ENCODE peak calls at places on chromosomes 16 and 17, in nine cellular contexts. One of them, this sample, is unnamed.

GRCh38 chr16:1610841-1611653 is 825 bp downstream of the IFT140 start:
- DNase-seq in AG08396: no peak
- DNase-seq in fibroblast of lung: no peak
- DNase-seq in SW 1271: no peak
- DNase-seq in nephron progenitor cell: no peak
- DNase-seq in KBM-7: no peak
- DNase-seq in SHP77: peak
- DNase-seq in SK-MEL-5: no peak
- DNase-seq in stimulated activated naive CD8-positive, alpha-beta T cell treated with anti-CD3 and anti-CD28 coated beads, Interleukin-15, Interleukin-2, amounts not matched to agents 100 U/mL and 50 U/mL, for 24 hours: peak
- DNase-seq in this sample: no peak

GRCh38 chr17:44677136-44677535 is 12.4 kb downstream of the CCDC43 start:
- DNase-seq in AG08396: peak
- DNase-seq in fibroblast of lung: peak
- DNase-seq in SW 1271: peak
- DNase-seq in nephron progenitor cell: no peak
- DNase-seq in KBM-7: no peak
- DNase-seq in SHP77: no peak
- DNase-seq in SK-MEL-5: no peak
- DNase-seq in stimulated activated naive CD8-positive, alpha-beta T cell treated with anti-CD3 and anti-CD28 coated beads, Interleukin-15, Interleukin-2, amounts not matched to agents 100 U/mL and 50 U/mL, for 24 hours: no peak
- DNase-seq in this sample: no peak

GRCh38 chr16:1082266-1082951 is 9.9 kb downstream of the SSTR5 start:
- DNase-seq in AG08396: no peak
- DNase-seq in fibroblast of lung: no peak
- DNase-seq in SW 1271: no peak
- DNase-seq in nephron progenitor cell: no peak
- DNase-seq in KBM-7: peak
- DNase-seq in SHP77: peak
- DNase-seq in SK-MEL-5: no peak
- DNase-seq in stimulated activated naive CD8-positive, alpha-beta T cell treated with anti-CD3 and anti-CD28 coated beads, Interleukin-15, Interleukin-2, amounts not matched to agents 100 U/mL and 50 U/mL, for 24 hours: no peak
- DNase-seq in this sample: peak

GRCh38 chr16:75038036-75038959 is 39.5 kb downstream of the ZNRF1 start:
- DNase-seq in AG08396: no peak
- DNase-seq in fibroblast of lung: no peak
- DNase-seq in SW 1271: no peak
- DNase-seq in nephron progenitor cell: no peak
- DNase-seq in KBM-7: peak
- DNase-seq in SHP77: no peak
- DNase-seq in SK-MEL-5: no peak
- DNase-seq in stimulated activated naive CD8-positive, alpha-beta T cell treated with anti-CD3 and anti-CD28 coated beads, Interleukin-15, Interleukin-2, amounts not matched to agents 100 U/mL and 50 U/mL, for 24 hours: no peak
- DNase-seq in this sample: no peak

GRCh38 chr17:27352481-27353460 is 58.9 kb downstream of the WSB1 start:
- DNase-seq in AG08396: no peak
- DNase-seq in fibroblast of lung: peak
- DNase-seq in SW 1271: peak
- DNase-seq in nephron progenitor cell: no peak
- DNase-seq in KBM-7: no peak
- DNase-seq in SHP77: no peak
- DNase-seq in SK-MEL-5: no peak
- DNase-seq in stimulated activated naive CD8-positive, alpha-beta T cell treated with anti-CD3 and anti-CD28 coated beads, Interleukin-15, Interleukin-2, amounts not matched to agents 100 U/mL and 50 U/mL, for 24 hours: no peak
- DNase-seq in this sample: no peak

GRCh38 chr17:21355586-21355985 is 20.6 kb upstream of the KCNJ12 start:
- DNase-seq in AG08396: no peak
- DNase-seq in fibroblast of lung: no peak
- DNase-seq in SW 1271: no peak
- DNase-seq in nephron progenitor cell: peak
- DNase-seq in KBM-7: no peak
- DNase-seq in SHP77: no peak
- DNase-seq in SK-MEL-5: no peak
- DNase-seq in stimulated activated naive CD8-positive, alpha-beta T cell treated with anti-CD3 and anti-CD28 coated beads, Interleukin-15, Interleukin-2, amounts not matched to agents 100 U/mL and 50 U/mL, for 24 hours: no peak
- DNase-seq in this sample: no peak

GRCh38 chr17:60127068-60128064 is 22.4 kb upstream of the CA4 start:
- DNase-seq in AG08396: peak
- DNase-seq in fibroblast of lung: no peak
- DNase-seq in SW 1271: no peak
- DNase-seq in nephron progenitor cell: no peak
- DNase-seq in KBM-7: no peak
- DNase-seq in SHP77: no peak
- DNase-seq in SK-MEL-5: no peak
- DNase-seq in stimulated activated naive CD8-positive, alpha-beta T cell treated with anti-CD3 and anti-CD28 coated beads, Interleukin-15, Interleukin-2, amounts not matched to agents 100 U/mL and 50 U/mL, for 24 hours: no peak
- DNase-seq in this sample: no peak

GRCh38 chr17:35313875-35314409 is 59.5 kb downstream of the SLFN11 start:
- DNase-seq in AG08396: no peak
- DNase-seq in fibroblast of lung: no peak
- DNase-seq in SW 1271: no peak
- DNase-seq in nephron progenitor cell: no peak
- DNase-seq in KBM-7: no peak
- DNase-seq in SHP77: no peak
- DNase-seq in SK-MEL-5: no peak
- DNase-seq in stimulated activated naive CD8-positive, alpha-beta T cell treated with anti-CD3 and anti-CD28 coated beads, Interleukin-15, Interleukin-2, amounts not matched to agents 100 U/mL and 50 U/mL, for 24 hours: peak
- DNase-seq in this sample: no peak

GRCh38 chr17:31499771-31500554 is 108.5 kb downstream of the RAB11FIP4 start:
- DNase-seq in AG08396: no peak
- DNase-seq in fibroblast of lung: peak
- DNase-seq in SW 1271: no peak
- DNase-seq in nephron progenitor cell: peak
- DNase-seq in KBM-7: no peak
- DNase-seq in SHP77: peak
- DNase-seq in SK-MEL-5: peak
- DNase-seq in stimulated activated naive CD8-positive, alpha-beta T cell treated with anti-CD3 and anti-CD28 coated beads, Interleukin-15, Interleukin-2, amounts not matched to agents 100 U/mL and 50 U/mL, for 24 hours: peak
- DNase-seq in this sample: no peak

GRCh38 chr16:47058295-47059086 is 85.0 kb upstream of the DNAJA2 start:
- DNase-seq in AG08396: no peak
- DNase-seq in fibroblast of lung: no peak
- DNase-seq in SW 1271: no peak
- DNase-seq in nephron progenitor cell: no peak
- DNase-seq in KBM-7: no peak
- DNase-seq in SHP77: no peak
- DNase-seq in SK-MEL-5: no peak
- DNase-seq in stimulated activated naive CD8-positive, alpha-beta T cell treated with anti-CD3 and anti-CD28 coated beads, Interleukin-15, Interleukin-2, amounts not matched to agents 100 U/mL and 50 U/mL, for 24 hours: no peak
- DNase-seq in this sample: peak

GRCh38 chr16:66143422-66143821 is 223.1 kb upstream of the CDH5 start:
- DNase-seq in AG08396: no peak
- DNase-seq in fibroblast of lung: no peak
- DNase-seq in SW 1271: no peak
- DNase-seq in nephron progenitor cell: no peak
- DNase-seq in KBM-7: no peak
- DNase-seq in SHP77: no peak
- DNase-seq in SK-MEL-5: no peak
- DNase-seq in stimulated activated naive CD8-positive, alpha-beta T cell treated with anti-CD3 and anti-CD28 coated beads, Interleukin-15, Interleukin-2, amounts not matched to agents 100 U/mL and 50 U/mL, for 24 hours: no peak
- DNase-seq in this sample: no peak

GRCh38 chr17:3754066-3754457 is 30.4 kb downstream of the HASPIN start:
- DNase-seq in AG08396: no peak
- DNase-seq in fibroblast of lung: no peak
- DNase-seq in SW 1271: no peak
- DNase-seq in nephron progenitor cell: no peak
- DNase-seq in KBM-7: no peak
- DNase-seq in SHP77: no peak
- DNase-seq in SK-MEL-5: no peak
- DNase-seq in stimulated activated naive CD8-positive, alpha-beta T cell treated with anti-CD3 and anti-CD28 coated beads, Interleukin-15, Interleukin-2, amounts not matched to agents 100 U/mL and 50 U/mL, for 24 hours: no peak
- DNase-seq in this sample: no peak

GRCh38 chr17:57466042-57466471 is 209.7 kb downstream of the MSI2 start:
- DNase-seq in AG08396: no peak
- DNase-seq in fibroblast of lung: no peak
- DNase-seq in SW 1271: no peak
- DNase-seq in nephron progenitor cell: no peak
- DNase-seq in KBM-7: no peak
- DNase-seq in SHP77: no peak
- DNase-seq in SK-MEL-5: no peak
- DNase-seq in stimulated activated naive CD8-positive, alpha-beta T cell treated with anti-CD3 and anti-CD28 coated beads, Interleukin-15, Interleukin-2, amounts not matched to agents 100 U/mL and 50 U/mL, for 24 hours: no peak
- DNase-seq in this sample: no peak

GRCh38 chr17:58320570-58321323 is 7.8 kb downstream of the TSPOAP1 start:
- DNase-seq in AG08396: no peak
- DNase-seq in fibroblast of lung: no peak
- DNase-seq in SW 1271: no peak
- DNase-seq in nephron progenitor cell: no peak
- DNase-seq in KBM-7: no peak
- DNase-seq in SHP77: no peak
- DNase-seq in SK-MEL-5: no peak
- DNase-seq in stimulated activated naive CD8-positive, alpha-beta T cell treated with anti-CD3 and anti-CD28 coated beads, Interleukin-15, Interleukin-2, amounts not matched to agents 100 U/mL and 50 U/mL, for 24 hours: no peak
- DNase-seq in this sample: no peak

GRCh38 chr17:39739020-39739884 is 1.5 kb downstream of the GRB7 start:
- DNase-seq in AG08396: peak
- DNase-seq in fibroblast of lung: no peak
- DNase-seq in SW 1271: no peak
- DNase-seq in nephron progenitor cell: peak
- DNase-seq in KBM-7: no peak
- DNase-seq in SHP77: peak
- DNase-seq in SK-MEL-5: no peak
- DNase-seq in stimulated activated naive CD8-positive, alpha-beta T cell treated with anti-CD3 and anti-CD28 coated beads, Interleukin-15, Interleukin-2, amounts not matched to agents 100 U/mL and 50 U/mL, for 24 hours: no peak
- DNase-seq in this sample: peak

GRCh38 chr17:41580651-41581365 is 5.9 kb downstream of the KRT14 start:
- DNase-seq in AG08396: no peak
- DNase-seq in fibroblast of lung: no peak
- DNase-seq in SW 1271: no peak
- DNase-seq in nephron progenitor cell: no peak
- DNase-seq in KBM-7: no peak
- DNase-seq in SHP77: no peak
- DNase-seq in SK-MEL-5: no peak
- DNase-seq in stimulated activated naive CD8-positive, alpha-beta T cell treated with anti-CD3 and anti-CD28 coated beads, Interleukin-15, Interleukin-2, amounts not matched to agents 100 U/mL and 50 U/mL, for 24 hours: no peak
- DNase-seq in this sample: no peak

GRCh38 chr17:549197-550040 is 165.2 kb downstream of the VPS53 start:
- DNase-seq in AG08396: peak
- DNase-seq in fibroblast of lung: peak
- DNase-seq in SW 1271: no peak
- DNase-seq in nephron progenitor cell: no peak
- DNase-seq in KBM-7: no peak
- DNase-seq in SHP77: no peak
- DNase-seq in SK-MEL-5: no peak
- DNase-seq in stimulated activated naive CD8-positive, alpha-beta T cell treated with anti-CD3 and anti-CD28 coated beads, Interleukin-15, Interleukin-2, amounts not matched to agents 100 U/mL and 50 U/mL, for 24 hours: no peak
- DNase-seq in this sample: peak

GRCh38 chr16:70151391-70151790 is 22.2 kb upstream of the CLEC18C start:
- DNase-seq in AG08396: no peak
- DNase-seq in fibroblast of lung: no peak
- DNase-seq in SW 1271: no peak
- DNase-seq in nephron progenitor cell: no peak
- DNase-seq in KBM-7: no peak
- DNase-seq in SHP77: no peak
- DNase-seq in SK-MEL-5: no peak
- DNase-seq in stimulated activated naive CD8-positive, alpha-beta T cell treated with anti-CD3 and anti-CD28 coated beads, Interleukin-15, Interleukin-2, amounts not matched to agents 100 U/mL and 50 U/mL, for 24 hours: no peak
- DNase-seq in this sample: peak

GRCh38 chr16:55641430-55642056 is 14.2 kb upstream of the SLC6A2 start:
- DNase-seq in AG08396: peak
- DNase-seq in fibroblast of lung: peak
- DNase-seq in SW 1271: no peak
- DNase-seq in nephron progenitor cell: no peak
- DNase-seq in KBM-7: no peak
- DNase-seq in SHP77: no peak
- DNase-seq in SK-MEL-5: no peak
- DNase-seq in stimulated activated naive CD8-positive, alpha-beta T cell treated with anti-CD3 and anti-CD28 coated beads, Interleukin-15, Interleukin-2, amounts not matched to agents 100 U/mL and 50 U/mL, for 24 hours: no peak
- DNase-seq in this sample: no peak

GRCh38 chr17:41777579-41778188 is 8.8 kb downstream of the JUP start:
- DNase-seq in AG08396: peak
- DNase-seq in fibroblast of lung: peak
- DNase-seq in SW 1271: no peak
- DNase-seq in nephron progenitor cell: no peak
- DNase-seq in KBM-7: peak
- DNase-seq in SHP77: peak
- DNase-seq in SK-MEL-5: no peak
- DNase-seq in stimulated activated naive CD8-positive, alpha-beta T cell treated with anti-CD3 and anti-CD28 coated beads, Interleukin-15, Interleukin-2, amounts not matched to agents 100 U/mL and 50 U/mL, for 24 hours: no peak
- DNase-seq in this sample: peak

GRCh38 chr16:88716201-88716600 is 9.9 kb downstream of the CTU2 start:
- DNase-seq in AG08396: no peak
- DNase-seq in fibroblast of lung: no peak
- DNase-seq in SW 1271: no peak
- DNase-seq in nephron progenitor cell: no peak
- DNase-seq in KBM-7: no peak
- DNase-seq in SHP77: no peak
- DNase-seq in SK-MEL-5: no peak
- DNase-seq in stimulated activated naive CD8-positive, alpha-beta T cell treated with anti-CD3 and anti-CD28 coated beads, Interleukin-15, Interleukin-2, amounts not matched to agents 100 U/mL and 50 U/mL, for 24 hours: no peak
- DNase-seq in this sample: no peak

GRCh38 chr17:46962374-46962790 is 16.7 kb downstream of the RPRML start:
- DNase-seq in AG08396: peak
- DNase-seq in fibroblast of lung: peak
- DNase-seq in SW 1271: peak
- DNase-seq in nephron progenitor cell: no peak
- DNase-seq in KBM-7: no peak
- DNase-seq in SHP77: no peak
- DNase-seq in SK-MEL-5: no peak
- DNase-seq in stimulated activated naive CD8-positive, alpha-beta T cell treated with anti-CD3 and anti-CD28 coated beads, Interleukin-15, Interleukin-2, amounts not matched to agents 100 U/mL and 50 U/mL, for 24 hours: no peak
- DNase-seq in this sample: no peak

GRCh38 chr17:17216776-17217175 is 10.6 kb upstream of the PLD6 start:
- DNase-seq in AG08396: no peak
- DNase-seq in fibroblast of lung: no peak
- DNase-seq in SW 1271: no peak
- DNase-seq in nephron progenitor cell: no peak
- DNase-seq in KBM-7: no peak
- DNase-seq in SHP77: no peak
- DNase-seq in SK-MEL-5: peak
- DNase-seq in stimulated activated naive CD8-positive, alpha-beta T cell treated with anti-CD3 and anti-CD28 coated beads, Interleukin-15, Interleukin-2, amounts not matched to agents 100 U/mL and 50 U/mL, for 24 hours: no peak
- DNase-seq in this sample: no peak

GRCh38 chr16:87678618-87679017 is 76.3 kb downstream of the JPH3 start:
- DNase-seq in AG08396: no peak
- DNase-seq in fibroblast of lung: no peak
- DNase-seq in SW 1271: no peak
- DNase-seq in nephron progenitor cell: no peak
- DNase-seq in KBM-7: no peak
- DNase-seq in SHP77: no peak
- DNase-seq in SK-MEL-5: no peak
- DNase-seq in stimulated activated naive CD8-positive, alpha-beta T cell treated with anti-CD3 and anti-CD28 coated beads, Interleukin-15, Interleukin-2, amounts not matched to agents 100 U/mL and 50 U/mL, for 24 hours: no peak
- DNase-seq in this sample: no peak

GRCh38 chr17:20271016-20271610 is 196.2 kb downstream of the LGALS9B start:
- DNase-seq in AG08396: no peak
- DNase-seq in fibroblast of lung: no peak
- DNase-seq in SW 1271: no peak
- DNase-seq in nephron progenitor cell: no peak
- DNase-seq in KBM-7: no peak
- DNase-seq in SHP77: no peak
- DNase-seq in SK-MEL-5: no peak
- DNase-seq in stimulated activated naive CD8-positive, alpha-beta T cell treated with anti-CD3 and anti-CD28 coated beads, Interleukin-15, Interleukin-2, amounts not matched to agents 100 U/mL and 50 U/mL, for 24 hours: no peak
- DNase-seq in this sample: no peak

GRCh38 chr16:84599528-84600202 is 18.2 kb downstream of the COTL1 start:
- DNase-seq in AG08396: peak
- DNase-seq in fibroblast of lung: peak
- DNase-seq in SW 1271: peak
- DNase-seq in nephron progenitor cell: peak
- DNase-seq in KBM-7: peak
- DNase-seq in SHP77: peak
- DNase-seq in SK-MEL-5: peak
- DNase-seq in stimulated activated naive CD8-positive, alpha-beta T cell treated with anti-CD3 and anti-CD28 coated beads, Interleukin-15, Interleukin-2, amounts not matched to agents 100 U/mL and 50 U/mL, for 24 hours: peak
- DNase-seq in this sample: peak

GRCh38 chr16:22638393-22639206 is 127.9 kb downstream of the NPIPB5 start:
- DNase-seq in AG08396: no peak
- DNase-seq in fibroblast of lung: peak
- DNase-seq in SW 1271: no peak
- DNase-seq in nephron progenitor cell: no peak
- DNase-seq in KBM-7: no peak
- DNase-seq in SHP77: no peak
- DNase-seq in SK-MEL-5: peak
- DNase-seq in stimulated activated naive CD8-positive, alpha-beta T cell treated with anti-CD3 and anti-CD28 coated beads, Interleukin-15, Interleukin-2, amounts not matched to agents 100 U/mL and 50 U/mL, for 24 hours: no peak
- DNase-seq in this sample: no peak